ENCODE peak calls at places on chromosomes 3 and 15, in seven cellular contexts. L is activated naive CD4-positive, alpha-beta T cell treated with anti-CD3 and anti-CD28 coated beads, Interleukin-2, amount 50 U/mL, for 16 hours; P is AG09319; S is frontal cortex; F is HT-29; Y is T-helper 2 cell; O is WTC11. T is an unnamed sample.

GRCh38 chr3:126964950-126965349 is 18.0 kb upstream of the PLXNA1 start:
- DNase-seq in Y (no peak), P (no peak), S (no peak), O (no peak), L (no peak), F (no peak), T (no peak)

GRCh38 chr3:154316974-154317767 is 7.1 kb downstream of the DHX36 start:
- DNase-seq in Y (no peak), L (no peak), F (no peak), S (no peak), P (no peak), O (no peak), T (no peak)

GRCh38 chr3:56926513-56927282 is 124.9 kb upstream of the ARHGEF3 start:
- DNase-seq in S (no peak), P (no peak), F (no peak), Y (no peak), O (no peak), L (no peak), T (no peak)

GRCh38 chr3:4845882-4846281 is 133.4 kb upstream of the BHLHE40 start:
- DNase-seq in O (no peak), L (no peak), F (no peak), Y (no peak), S (no peak), P (no peak), T (no peak)

GRCh38 chr15:83794209-83794608 is 140.3 kb downstream of the ADAMTSL3 start:
- DNase-seq in Y (no peak), P (no peak), F (no peak), O (no peak), S (no peak), L (no peak), T (no peak)

GRCh38 chr3:170417090-170417489 is 1.6 kb upstream of the CLDN11 start:
- DNase-seq in Y (no peak), L (no peak), S (no peak), P (no peak), F (no peak), O (no peak), T (no peak)

GRCh38 chr15:95025924-95026728 is 794.8 kb downstream of the MCTP2 start:
- DNase-seq in O (peak), F (peak), P (no peak), S (no peak), Y (no peak), L (peak), T (peak)

GRCh38 chr3:29408676-29409075 is 127.8 kb downstream of the RBMS3 start:
- DNase-seq in F (no peak), Y (no peak), L (no peak), S (no peak), P (no peak), O (no peak), T (no peak)

GRCh38 chr3:31185004-31185357 is 290.5 kb upstream of the GADL1 start:
- DNase-seq in P (no peak), Y (no peak), S (no peak), O (no peak), F (no peak), L (no peak), T (no peak)

T was measured in DMS53.